ENCODE peak calls at places on chromosome 10, in nine cellular contexts. Z, P, G, W, U, L, X, C and Y are unnamed samples.

GRCh38 chr10:4648968-4649367 is 177.0 kb upstream of the AKR1E2 start:
- DNase-seq in G (no peak), P (no peak), U (no peak), Z (no peak), X (no peak), C (no peak), W (no peak), L (no peak), Y (no peak)

GRCh38 chr10:31340343-31340742 is 21.3 kb downstream of the ZEB1 start:
- DNase-seq in U (no peak), G (no peak), P (no peak), W (no peak), Z (no peak), C (no peak), L (no peak), X (no peak), Y (no peak)

GRCh38 chr10:58593008-58593407 is 80.3 kb downstream of the BICC1 start:
- DNase-seq in X (no peak), C (no peak), P (no peak), Z (no peak), L (no peak), W (peak), U (no peak), G (no peak), Y (no peak)

GRCh38 chr10:5449823-5450222 is 37.5 kb downstream of the NET1 start:
- DNase-seq in G (no peak), X (peak), P (no peak), U (no peak), Z (no peak), L (no peak), C (no peak), W (no peak), Y (no peak)

GRCh38 chr10:61901829-61902447 is 439 bp downstream of the ARID5B start:
- DNase-seq in L (no peak), C (no peak), P (no peak), G (peak), Z (no peak), U (no peak), X (peak), W (peak), Y (no peak)

GRCh38 chr10:128078136-128078969 is 47.9 kb downstream of the MKI67 start:
- DNase-seq in L (no peak), U (no peak), C (peak), P (no peak), G (no peak), X (peak), W (no peak), Z (no peak), Y (peak)

GRCh38 chr10:109698888-109699685 is 224.2 kb downstream of the XPNPEP1 start:
- DNase-seq in U (no peak), Z (no peak), G (no peak), P (no peak), X (no peak), C (no peak), W (no peak), L (no peak), Y (no peak)

GRCh38 chr10:93567277-93568104 is 1.0 kb downstream of the FFAR4 start:
- DNase-seq in W (no peak), Z (no peak), L (no peak), X (no peak), U (no peak), C (no peak), G (no peak), P (no peak), Y (no peak)

GRCh38 chr10:131938681-131939080 is 37.9 kb downstream of the PPP2R2D start:
- DNase-seq in L (no peak), Z (no peak), C (no peak), P (no peak), G (no peak), X (no peak), U (no peak), W (no peak), Y (peak)

GRCh38 chr10:122875843-122876492 is 3.4 kb downstream of the FAM24B start:
- DNase-seq in W (no peak), P (no peak), G (no peak), L (no peak), U (no peak), C (no peak), X (no peak), Z (no peak), Y (no peak)

GRCh38 chr10:18738835-18739234 is 79.6 kb downstream of the ARL5B start:
- DNase-seq in G (no peak), U (no peak), W (no peak), C (no peak), L (no peak), X (no peak), P (no peak), Z (no peak), Y (no peak)

GRCh38 chr10:22681783-22682183 is 32.6 kb downstream of the PIP4K2A start:
- DNase-seq in G (no peak), C (peak), L (no peak), P (no peak), Z (no peak), U (no peak), W (peak), X (peak), Y (no peak)

GRCh38 chr10:4595920-4596319 is 230.1 kb upstream of the AKR1E2 start:
- DNase-seq in C (no peak), W (no peak), P (no peak), G (no peak), X (no peak), L (no peak), U (no peak), Z (no peak), Y (no peak)

GRCh38 chr10:49387029-49387428 is 8.9 kb downstream of the DRGX start:
- DNase-seq in G (no peak), P (no peak), X (no peak), L (no peak), C (no peak), W (no peak), Z (no peak), U (no peak), Y (no peak)

GRCh38 chr10:11015371-11015934 is 2.2 kb upstream of the CELF2 start:
- DNase-seq in C (no peak), G (no peak), W (no peak), X (no peak), Z (no peak), L (no peak), U (no peak), P (no peak), Y (no peak)

GRCh38 chr10:80453715-80454525 is at the start of gene TSPAN14:
- DNase-seq in C (no peak), X (peak), G (peak), Z (peak), L (peak), W (peak), P (peak), U (peak), Y (peak)

GRCh38 chr10:75430000-75430763 is 1.2 kb upstream of the LRMDA start:
- DNase-seq in X (peak), G (peak), Z (peak), U (no peak), L (no peak), P (peak), C (no peak), W (peak), Y (no peak)

GRCh38 chr10:43389867-43390266 is 18.4 kb downstream of the FXYD4 start:
- DNase-seq in X (no peak), Z (no peak), G (no peak), W (peak), P (no peak), U (no peak), L (no peak), C (no peak), Y (no peak)

GRCh38 chr10:86647773-86648705 is 6.3 kb upstream of the OPN4 start:
- DNase-seq in P (no peak), Z (no peak), U (peak), C (no peak), G (no peak), W (no peak), X (no peak), L (no peak), Y (peak)

GRCh38 chr10:109866168-109866994 is 56.9 kb downstream of the XPNPEP1 start:
- DNase-seq in U (no peak), G (no peak), Z (no peak), W (peak), P (no peak), C (peak), X (peak), L (no peak), Y (peak)

GRCh38 chr10:98170249-98171117 is 36.0 kb downstream of the R3HCC1L start:
- DNase-seq in Z (no peak), C (peak), U (no peak), P (no peak), X (peak), W (peak), G (no peak), L (peak), Y (no peak)

GRCh38 chr10:17993361-17993760 is 41.6 kb downstream of the SLC39A12 start:
- DNase-seq in L (no peak), Z (no peak), P (no peak), W (no peak), U (no peak), C (no peak), X (peak), G (no peak), Y (no peak)

GRCh38 chr10:14014423-14014822 is 316.3 kb downstream of the FRMD4A start:
- DNase-seq in U (no peak), Z (no peak), C (no peak), W (no peak), P (no peak), L (no peak), X (no peak), G (no peak), Y (no peak)

GRCh38 chr10:14010827-14011574 is 319.7 kb downstream of the FRMD4A start:
- DNase-seq in U (no peak), G (no peak), W (no peak), C (no peak), P (no peak), L (no peak), Z (no peak), X (no peak), Y (peak)

GRCh38 chr10:14008648-14009072 is 322.1 kb downstream of the FRMD4A start:
- DNase-seq in U (no peak), Z (no peak), P (no peak), C (no peak), W (no peak), L (no peak), G (no peak), X (no peak), Y (peak)

GRCh38 chr10:14009315-14010082 is 321.2 kb downstream of the FRMD4A start:
- DNase-seq in X (no peak), Z (no peak), L (no peak), P (no peak), U (no peak), C (no peak), W (no peak), G (no peak), Y (no peak)

DNA sequence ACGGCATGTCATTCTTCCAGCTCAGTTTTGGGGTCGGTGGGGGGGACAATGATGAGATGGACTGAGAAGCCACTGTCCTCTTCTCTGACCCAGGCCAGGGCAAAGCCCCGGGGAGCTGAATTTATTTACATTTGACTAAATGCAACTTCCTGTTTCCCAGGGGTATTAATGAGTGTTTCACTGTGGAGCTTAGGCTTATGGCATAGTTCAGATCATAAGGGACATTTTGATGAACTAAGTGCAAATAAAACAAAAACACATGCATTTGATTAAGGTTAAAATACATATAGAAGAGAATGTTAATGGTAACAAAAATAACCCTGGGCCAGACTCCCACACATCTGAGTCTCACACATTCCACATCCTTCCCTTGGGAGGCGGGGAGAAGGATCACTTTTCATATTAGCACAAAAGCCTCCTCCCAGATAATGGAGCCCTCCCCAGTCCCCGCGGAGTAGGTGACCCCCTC is 320.6 kb downstream of the FRMD4A start:
- DNase-seq in U (no peak), W (no peak), Z (no peak), L (no peak), P (no peak), G (no peak), X (no peak), C (no peak), Y (no peak)
- H3K4me3 ChIP-seq in U (peak), W (no peak), Z (peak), L (peak), P (peak), G (peak), X (no peak), C (no peak), Y (no peak)

GRCh38 chr10:27256299-27256698 is 15.7 kb upstream of the ACBD5 start:
- DNase-seq in Z (no peak), P (no peak), G (no peak), L (no peak), X (no peak), C (no peak), U (no peak), W (no peak), Y (no peak)

GRCh38 chr10:27248215-27248614 is 7.6 kb upstream of the ACBD5 start:
- DNase-seq in P (no peak), Z (no peak), G (no peak), L (no peak), X (no peak), U (no peak), C (no peak), W (no peak), Y (no peak)

GRCh38 chr10:27251554-27251953 is 11.0 kb upstream of the ACBD5 start:
- DNase-seq in W (no peak), P (no peak), U (no peak), C (no peak), X (no peak), L (no peak), Z (no peak), G (no peak), Y (peak)

GRCh38 chr10:27256790-27257189 is 16.2 kb upstream of the ACBD5 start:
- DNase-seq in W (no peak), X (no peak), Z (no peak), G (no peak), P (no peak), C (no peak), U (no peak), L (no peak), Y (no peak)

GRCh38 chr10:27252267-27253000 is 11.8 kb upstream of the ACBD5 start:
- DNase-seq in P (peak), W (peak), L (peak), C (no peak), X (peak), U (no peak), G (peak), Z (no peak), Y (peak)
- TF ChIP-seq POLR2A in P (no peak), W (peak), L (no peak), C (no peak), X (peak), U (no peak), G (no peak), Z (no peak), Y (no peak)

GRCh38 chr10:95815133-95815532 is 59.2 kb downstream of the ENTPD1 start:
- DNase-seq in G (no peak), L (no peak), W (no peak), U (no peak), C (no peak), Z (no peak), X (no peak), P (no peak), Y (no peak)
- H3K4me3 ChIP-seq in G (no peak), L (no peak), W (no peak), U (no peak), C (no peak), Z (no peak), X (no peak), P (no peak), Y (no peak)

GRCh38 chr10:60795465-60796202 is 17.4 kb downstream of the CDK1 start:
- DNase-seq in U (no peak), P (no peak), L (no peak), C (no peak), W (no peak), X (no peak), G (no peak), Z (no peak), Y (no peak)

GRCh38 chr10:60794953-60795352 is 16.7 kb downstream of the CDK1 start:
- DNase-seq in L (no peak), G (no peak), W (no peak), U (no peak), X (no peak), Z (no peak), C (no peak), P (no peak), Y (no peak)

GRCh38 chr10:60797200-60797599 is 18.9 kb downstream of the CDK1 start:
- DNase-seq in L (no peak), Z (no peak), X (no peak), C (no peak), W (no peak), G (no peak), P (no peak), U (no peak), Y (no peak)

GRCh38 chr10:60798031-60798430 is 19.8 kb downstream of the CDK1 start:
- DNase-seq in X (peak), L (no peak), P (no peak), U (no peak), G (no peak), Z (no peak), C (no peak), W (no peak), Y (no peak)

DNA sequence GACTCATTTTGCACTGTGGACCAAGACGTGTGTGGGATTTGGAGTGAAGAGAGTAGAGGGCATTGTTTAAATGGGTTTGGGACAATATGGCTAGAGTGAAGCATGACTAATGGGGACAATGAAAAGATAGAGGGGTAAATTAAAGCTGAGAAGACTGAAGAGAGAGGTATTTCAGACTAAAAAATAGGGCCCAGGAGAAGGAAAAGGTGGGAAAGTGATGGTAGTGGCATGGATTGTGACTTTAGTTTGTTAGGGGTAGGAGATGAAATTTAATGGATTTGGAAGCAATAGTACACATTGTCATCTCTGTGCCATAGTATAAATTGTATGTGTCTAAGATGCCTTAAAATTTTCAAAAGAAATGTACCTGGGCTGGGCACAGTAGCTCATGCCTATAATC is 18.2 kb downstream of the CDK1 start:
- DNase-seq in C (no peak), Z (no peak), X (no peak), U (no peak), L (no peak), G (no peak), W (no peak), P (no peak), Y (no peak)
- TF ChIP-seq POLR2A in C (no peak), Z (no peak), X (no peak), U (no peak), L (no peak), G (no peak), W (no peak), P (no peak), Y (no peak)

GRCh38 chr10:121326905-121327304 is 271.3 kb downstream of the FGFR2 start:
- DNase-seq in C (peak), Z (no peak), P (no peak), X (no peak), U (no peak), W (no peak), L (no peak), G (no peak), Y (no peak)
- H3K4me3 ChIP-seq in C (no peak), Z (no peak), P (no peak), X (no peak), U (no peak), W (no peak), L (no peak), G (no peak), Y (no peak)

GRCh38 chr10:59709472-59710125 is at the start of gene SLC16A9:
- DNase-seq in G (peak), U (no peak), X (peak), P (peak), Z (peak), W (peak), C (peak), L (peak), Y (peak)
- TF ChIP-seq POLR2A in G (peak), U (no peak), X (no peak), P (no peak), Z (no peak), W (peak), C (no peak), L (no peak), Y (no peak)

DNA sequence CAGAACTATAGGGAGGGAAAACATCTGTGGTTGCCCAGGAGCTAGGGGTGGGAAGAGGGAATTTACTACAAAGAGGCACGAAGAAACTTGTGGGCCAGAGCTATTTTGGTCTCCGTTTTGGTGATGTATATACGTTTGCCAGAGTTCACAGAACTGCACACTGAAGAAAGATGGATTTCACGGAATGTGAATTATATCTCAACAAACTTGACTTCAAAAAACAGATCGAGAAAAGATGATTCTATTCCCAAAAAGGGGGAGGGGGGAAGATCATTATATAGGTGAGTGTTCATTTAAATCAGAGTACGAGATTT is 337 bp upstream of the AS3MT start:
- DNase-seq in G (no peak), Z (no peak), X (no peak), C (no peak), P (no peak), W (no peak), U (no peak), L (no peak), Y (no peak)
- H3K4me3 ChIP-seq in G (peak), Z (peak), X (peak), C (no peak), P (peak), W (peak), U (peak), L (peak), Y (peak)

GRCh38 chr10:100999742-101000601 is at the start of gene LZTS2:
- DNase-seq in L (peak), C (no peak), P (peak), U (no peak), X (no peak), G (no peak), Z (no peak), W (peak), Y (no peak)

GRCh38 chr10:100998991-100999741 is 442 bp upstream of the LZTS2 start:
- DNase-seq in G (peak), U (peak), W (peak), Z (peak), X (peak), L (peak), P (peak), C (no peak), Y (peak)

GRCh38 chr10:101000602-101000991 is 989 bp downstream of the LZTS2 start:
- DNase-seq in L (no peak), X (no peak), G (peak), W (no peak), U (no peak), C (no peak), Z (no peak), P (peak), Y (no peak)

GRCh38 chr10:101002456-101002855 is 2.8 kb downstream of the LZTS2 start:
- DNase-seq in X (no peak), L (no peak), P (peak), G (peak), C (no peak), Z (no peak), U (no peak), W (no peak), Y (no peak)

GRCh38 chr10:101001225-101002035 is 1.8 kb downstream of the LZTS2 start:
- DNase-seq in P (peak), L (peak), Z (peak), C (no peak), U (peak), W (peak), X (no peak), G (peak), Y (peak)
- TF ChIP-seq POLR2A in P (peak), L (peak), Z (peak), C (no peak), U (no peak), W (peak), X (no peak), G (peak), Y (no peak)